ENCODE peak calls at places on chromosomes 7 and 10, in nine cellular contexts. V is A549, T is breast epithelium, F is NB4, D is body of pancreas, N is right lobe of liver, G is prostate gland, R is gastrocnemius medialis, A is IMR-90. S is an unnamed sample.

GRCh38 chr10:115118346-115118745 is 25.2 kb downstream of the ATRNL1 start:
- DNase-seq in V (no peak), T (no peak), F (no peak), D (no peak), N (no peak), G (no peak), R (no peak), A (no peak), S (no peak)

GRCh38 chr7:107854989-107855388 is 36.0 kb upstream of the DLD start:
- DNase-seq in V (no peak), T (no peak), F (no peak), D (no peak), N (no peak), G (no peak), R (no peak), A (peak), S (no peak)

GRCh38 chr10:112557197-112557596 is 110.2 kb downstream of the VTI1A start:
- DNase-seq in V (no peak), T (no peak), F (no peak), D (no peak), N (no peak), G (no peak), R (no peak), A (no peak), S (no peak)

GRCh38 chr10:6423004-6423403 is 157.1 kb downstream of the PRKCQ start:
- DNase-seq in V (no peak), T (no peak), F (no peak), D (no peak), N (no peak), G (no peak), R (no peak), A (peak), S (no peak)

GRCh38 chr10:1211844-1212570 is 155.8 kb downstream of the WDR37 start:
- DNase-seq in V (no peak), T (no peak), F (no peak), D (no peak), N (no peak), G (no peak), R (no peak), A (no peak), S (no peak)

GRCh38 chr7:30922596-30922995 is 10.9 kb downstream of the AQP1 start:
- DNase-seq in V (no peak), T (no peak), F (no peak), D (peak), N (peak), G (no peak), R (peak), A (no peak), S (peak)

GRCh38 chr10:7826971-7827370 is 8.7 kb downstream of the TAF3 start:
- DNase-seq in V (peak), T (no peak), F (peak), D (peak), N (no peak), G (no peak), R (no peak), A (peak), S (no peak)

GRCh38 chr10:129728246-129728820 is 235.7 kb downstream of the EBF3 start:
- DNase-seq in V (no peak), T (no peak), F (no peak), D (no peak), N (no peak), G (no peak), R (no peak), A (no peak), S (no peak)

GRCh38 chr10:106520698-106521097 is 643.8 kb downstream of the SORCS1 start:
- DNase-seq in V (no peak), T (no peak), F (no peak), D (no peak), N (no peak), G (no peak), R (no peak), A (no peak), S (no peak)

GRCh38 chr7:24948739-24949138 is 31.2 kb downstream of the OSBPL3 start:
- DNase-seq in V (no peak), T (no peak), F (peak), D (no peak), N (no peak), G (no peak), R (no peak), A (no peak), S (no peak)

GRCh38 chr10:92076722-92077121 is 153.2 kb downstream of the BTAF1 start:
- DNase-seq in V (no peak), T (no peak), F (no peak), D (peak), N (no peak), G (no peak), R (no peak), A (no peak), S (no peak)

GRCh38 chr10:92075829-92076228 is 152.3 kb downstream of the BTAF1 start:
- DNase-seq in V (no peak), T (no peak), F (no peak), D (no peak), N (no peak), G (no peak), R (no peak), A (no peak), S (no peak)

GRCh38 chr10:92068900-92069299 is 145.3 kb downstream of the BTAF1 start:
- DNase-seq in V (no peak), T (no peak), F (no peak), D (no peak), N (no peak), G (no peak), R (no peak), A (peak), S (no peak)

GRCh38 chr10:92079003-92079402 is 155.4 kb downstream of the BTAF1 start:
- DNase-seq in V (no peak), T (no peak), F (no peak), D (no peak), N (no peak), G (no peak), R (no peak), A (no peak), S (no peak)

DNA sequence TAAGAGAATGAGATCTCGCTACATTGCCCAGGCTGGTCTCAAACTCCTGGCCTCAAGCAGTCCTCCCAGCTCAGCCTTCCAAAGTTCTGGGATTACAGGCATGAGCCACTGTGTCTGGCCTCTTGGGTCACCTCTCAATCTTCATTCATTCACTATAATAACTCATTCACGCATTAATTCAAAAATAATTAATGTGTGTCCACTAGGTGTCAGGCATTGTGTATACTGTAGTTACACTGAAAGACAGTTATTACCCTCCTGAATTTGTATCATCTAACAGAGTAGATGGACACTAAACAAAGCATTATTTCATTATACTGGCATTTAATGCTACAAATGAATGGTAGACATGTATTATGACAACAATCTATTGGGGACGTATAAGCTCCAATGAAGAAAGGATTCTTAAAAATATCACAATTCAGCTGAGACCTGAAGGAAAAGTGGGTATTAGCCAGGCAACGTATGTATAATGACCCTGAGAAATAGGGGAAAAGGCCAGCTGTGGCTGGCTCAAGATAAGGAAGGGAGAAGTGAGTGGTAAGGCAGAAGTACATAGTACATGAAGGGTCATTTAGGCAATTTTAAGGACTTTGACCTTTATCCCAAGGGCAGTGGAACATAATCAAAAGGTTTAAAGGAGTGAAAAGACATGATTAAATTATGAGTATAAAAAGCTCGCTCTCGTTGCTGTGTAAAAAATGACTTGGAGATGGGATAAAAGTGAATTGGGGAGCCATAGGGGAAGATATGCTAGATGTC is 150.7 kb downstream of the BTAF1 start:
- DNase-seq in V (peak), T (no peak), F (peak), D (no peak), N (no peak), G (no peak), R (no peak), A (peak), S (no peak)
- TF ChIP-seq CTCF in V (peak), T (no peak), F (no peak), D (peak), N (peak), G (no peak), R (no peak), A (peak), S (peak)

DNA sequence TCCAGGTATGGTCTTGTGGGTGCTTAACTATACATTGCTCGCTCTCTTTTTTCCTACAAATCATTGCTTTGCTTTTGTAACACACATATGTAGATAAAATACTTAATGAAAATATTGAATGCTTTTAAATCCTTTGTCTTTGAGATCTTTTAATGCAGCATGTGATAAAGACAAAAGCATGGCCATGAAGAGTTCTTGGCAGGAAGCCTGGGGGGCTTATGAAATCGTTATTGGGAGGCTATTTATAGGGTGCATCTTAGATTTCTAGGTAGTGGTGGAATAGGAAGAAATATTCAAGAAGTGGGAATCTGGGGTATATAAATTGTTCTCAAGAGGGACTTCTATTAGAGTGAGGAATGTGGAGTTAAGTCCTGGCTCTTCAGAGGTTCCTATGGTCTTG is 21.9 kb downstream of the UBE2D1 start:
- DNase-seq in V (no peak), T (no peak), F (no peak), D (no peak), N (no peak), G (no peak), R (no peak), A (no peak), S (no peak)
- TF ChIP-seq POLR2A in V (no peak), T (no peak), F (no peak), D (no peak), N (no peak), G (no peak), R (no peak), A (no peak), S (no peak)

GRCh38 chr10:64093304-64093703 is 572.1 kb downstream of the REEP3 start:
- DNase-seq in V (no peak), T (no peak), F (no peak), D (no peak), N (no peak), G (no peak), R (no peak), A (no peak), S (no peak)

GRCh38 chr10:64093946-64094560 is 572.9 kb downstream of the REEP3 start:
- DNase-seq in V (no peak), T (no peak), F (no peak), D (no peak), N (no peak), G (no peak), R (no peak), A (no peak), S (no peak)

GRCh38 chr10:64089648-64090047 is 568.4 kb downstream of the REEP3 start:
- DNase-seq in V (no peak), T (no peak), F (no peak), D (no peak), N (no peak), G (no peak), R (no peak), A (no peak), S (no peak)

GRCh38 chr10:64090865-64091264 is 569.7 kb downstream of the REEP3 start:
- DNase-seq in V (no peak), T (no peak), F (no peak), D (no peak), N (no peak), G (no peak), R (no peak), A (no peak), S (no peak)

DNA sequence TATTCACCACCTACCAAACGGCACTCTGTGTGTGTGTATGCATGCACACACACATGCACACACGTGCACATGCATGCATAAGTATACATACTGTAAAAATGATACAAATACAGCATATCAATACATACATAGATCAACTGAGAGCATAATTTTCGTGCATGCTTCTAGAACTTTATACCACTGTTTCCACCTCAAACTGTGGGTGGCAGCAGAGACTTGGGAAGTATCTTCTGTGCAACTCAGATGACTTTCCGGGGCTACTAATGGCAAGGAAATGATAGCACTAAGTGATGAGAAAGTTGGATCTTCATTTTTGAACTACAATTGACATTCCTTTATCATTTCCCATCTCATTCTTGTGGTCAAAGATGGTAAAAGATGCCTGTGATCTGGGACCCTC is 570.7 kb downstream of the REEP3 start:
- DNase-seq in V (no peak), T (no peak), F (peak), D (no peak), N (no peak), G (no peak), R (no peak), A (no peak), S (no peak)
- TF ChIP-seq CTCF in V (no peak), T (no peak), F (peak), D (no peak), N (peak), G (no peak), R (no peak), A (peak), S (peak)

GRCh38 chr7:43011879-43012278 is 79.7 kb downstream of the MRPL32 start:
- DNase-seq in V (no peak), T (no peak), F (no peak), D (no peak), N (no peak), G (no peak), R (no peak), A (no peak), S (no peak)

GRCh38 chr7:43004076-43004475 is 71.9 kb downstream of the MRPL32 start:
- DNase-seq in V (no peak), T (no peak), F (peak), D (no peak), N (no peak), G (no peak), R (no peak), A (no peak), S (no peak)

GRCh38 chr7:43006008-43006407 is 73.8 kb downstream of the MRPL32 start:
- DNase-seq in V (no peak), T (no peak), F (no peak), D (no peak), N (no peak), G (no peak), R (no peak), A (no peak), S (no peak)
- TF ChIP-seq POLR2A in V (no peak), T (no peak), F (no peak), D (no peak), N (no peak), G (no peak), R (no peak), A (no peak), S (no peak)

GRCh38 chr7:112745635-112746034 is 44.6 kb downstream of the TMEM168 start:
- DNase-seq in V (no peak), T (no peak), F (no peak), D (no peak), N (no peak), G (no peak), R (no peak), A (no peak), S (no peak)

GRCh38 chr7:112748381-112748780 is 41.8 kb downstream of the TMEM168 start:
- DNase-seq in V (no peak), T (no peak), F (no peak), D (no peak), N (no peak), G (no peak), R (no peak), A (no peak), S (no peak)

GRCh38 chr7:112752576-112752975 is 37.6 kb downstream of the TMEM168 start:
- DNase-seq in V (no peak), T (no peak), F (no peak), D (no peak), N (no peak), G (no peak), R (no peak), A (no peak), S (no peak)

GRCh38 chr7:112753298-112753697 is 36.9 kb downstream of the TMEM168 start:
- DNase-seq in V (no peak), T (no peak), F (no peak), D (no peak), N (no peak), G (no peak), R (no peak), A (no peak), S (no peak)

GRCh38 chr7:112749775-112750174 is 40.4 kb downstream of the TMEM168 start:
- DNase-seq in V (peak), T (no peak), F (no peak), D (no peak), N (no peak), G (no peak), R (no peak), A (no peak), S (no peak)
- TF ChIP-seq CTCF in V (no peak), T (no peak), F (peak), D (no peak), N (no peak), G (no peak), R (no peak), A (no peak), S (no peak)

DNA sequence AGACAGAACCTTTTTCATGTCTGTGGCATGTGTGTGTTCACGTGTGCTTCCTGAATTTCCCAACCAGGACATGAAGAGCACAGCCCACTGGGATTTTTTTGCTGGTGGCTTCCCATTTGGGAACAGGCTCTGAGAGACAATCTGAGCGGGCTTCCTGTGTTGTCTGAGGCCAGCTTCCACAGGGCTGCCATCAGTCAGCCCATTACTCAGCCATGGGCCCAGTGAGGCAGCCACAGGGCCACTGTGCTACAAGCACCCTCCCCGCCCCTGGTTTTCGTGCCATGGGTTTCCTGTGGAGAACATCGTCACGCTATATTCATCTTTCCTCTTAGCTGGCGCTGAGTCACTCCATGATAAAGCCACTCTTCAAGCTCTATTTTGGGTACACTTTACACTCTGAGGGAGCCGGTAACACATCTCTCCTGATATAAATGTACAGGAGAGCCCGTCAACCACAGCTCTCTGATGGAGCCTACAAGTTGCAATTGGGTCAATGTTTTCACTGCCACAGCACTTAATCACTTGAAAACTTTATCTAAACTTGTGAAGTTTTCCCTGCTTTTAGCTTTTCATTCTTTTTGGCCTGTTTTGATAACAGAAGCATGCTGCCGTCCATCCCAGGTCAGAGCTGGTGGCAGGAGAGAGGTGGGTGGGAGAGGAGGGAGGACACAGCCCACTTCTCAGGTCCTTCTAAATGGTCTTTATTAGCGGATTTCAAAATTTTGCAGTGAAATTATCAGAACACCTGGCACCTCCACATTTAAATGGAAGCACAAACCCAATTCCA is 96.9 kb downstream of the HIPK2 start:
- DNase-seq in V (peak), T (no peak), F (peak), D (peak), N (no peak), G (no peak), R (peak), A (peak), S (peak)
- TF ChIP-seq POLR2A in V (no peak), T (no peak), F (no peak), D (no peak), N (no peak), G (no peak), R (peak), A (peak), S (peak)

DNA sequence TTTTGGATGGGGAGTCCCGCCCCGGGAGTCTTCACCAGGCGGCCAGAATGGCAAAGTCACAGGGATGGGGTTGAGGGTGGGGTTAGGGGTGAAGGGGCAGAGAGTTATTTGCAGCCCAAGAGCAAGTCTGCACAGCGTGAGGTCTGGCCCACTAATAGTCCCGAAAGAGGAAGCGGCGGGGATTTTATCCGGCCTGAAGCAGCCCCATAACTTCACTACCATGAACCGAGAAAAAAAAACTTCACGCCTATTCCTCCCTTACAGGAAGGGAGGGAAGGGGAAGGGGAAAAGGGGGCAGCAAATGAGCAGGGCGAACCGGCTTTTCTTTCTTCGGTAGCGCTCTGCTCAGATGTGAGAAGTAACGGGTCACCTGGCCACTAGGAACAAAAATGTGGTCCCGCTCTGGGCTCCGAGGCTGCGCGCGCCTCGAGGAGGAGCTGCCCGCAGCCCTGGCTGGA is 709 bp downstream of the ITPRIP start:
- DNase-seq in V (peak), T (peak), F (peak), D (peak), N (no peak), G (no peak), R (no peak), A (peak), S (no peak)
- TF ChIP-seq CTCF in V (no peak), T (no peak), F (no peak), D (no peak), N (no peak), G (no peak), R (no peak), A (no peak), S (no peak)

GRCh38 chr10:18868919-18869318 is 179.7 kb upstream of the MALRD1 start:
- DNase-seq in V (no peak), T (no peak), F (no peak), D (no peak), N (no peak), G (no peak), R (no peak), A (no peak), S (no peak)

GRCh38 chr10:18861382-18861781 is 187.2 kb upstream of the MALRD1 start:
- DNase-seq in V (no peak), T (no peak), F (no peak), D (no peak), N (no peak), G (no peak), R (no peak), A (no peak), S (no peak)

DNA sequence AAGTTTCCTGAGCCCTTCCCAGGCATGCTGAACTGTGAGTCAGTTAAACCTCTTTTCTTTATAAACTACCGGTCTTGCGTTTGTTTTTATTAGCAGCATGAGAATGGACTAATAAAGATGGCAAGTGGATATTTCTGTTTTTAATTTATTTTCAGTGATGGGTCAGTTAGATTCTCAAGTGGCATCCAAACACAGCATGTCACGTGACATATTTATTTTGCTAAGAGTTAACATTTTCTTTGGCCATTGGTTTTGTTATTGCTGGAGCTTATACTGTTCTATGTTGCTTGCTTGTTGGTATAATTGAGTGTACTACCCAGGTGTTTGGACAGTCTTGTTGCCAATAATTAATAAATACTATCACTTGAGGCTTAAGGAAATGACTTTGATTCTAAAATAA is 181.7 kb upstream of the MALRD1 start:
- DNase-seq in V (no peak), T (no peak), F (no peak), D (no peak), N (no peak), G (no peak), R (no peak), A (no peak), S (no peak)
- TF ChIP-seq POLR2A in V (no peak), T (no peak), F (no peak), D (no peak), N (no peak), G (no peak), R (no peak), A (no peak), S (no peak)

GRCh38 chr7:139570119-139570518 is 46.6 kb downstream of the CLEC2L start:
- DNase-seq in V (no peak), T (no peak), F (no peak), D (no peak), N (no peak), G (no peak), R (no peak), A (no peak), S (peak)
- TF ChIP-seq CTCF in V (peak), T (no peak), F (no peak), D (no peak), N (no peak), G (peak), R (no peak), A (peak), S (no peak)

S was measured in heart left ventricle.